ENCODE peak calls at places on chromosomes 7 and 10, in four cellular contexts. D is transverse colon, G is K562, B is suprapubic skin. Q is an unnamed sample.

GRCh38 chr7:98329100-98329871 is 47.8 kb downstream of the BRI3 start:
- DNase-seq in B (no peak), G (peak), D (no peak), Q (no peak)

GRCh38 chr10:13637303-13637856 is 50.6 kb downstream of the PRPF18 start:
- DNase-seq in D (no peak), G (no peak), B (no peak), Q (no peak)

GRCh38 chr7:80316811-80317210 is 182.2 kb downstream of the GNAI1 start:
- DNase-seq in G (no peak), B (no peak), D (no peak), Q (no peak)

GRCh38 chr7:114851406-114852025 is 70.4 kb upstream of the MDFIC start:
- DNase-seq in G (no peak), B (no peak), D (no peak), Q (no peak)

GRCh38 chr10:109778993-109779392 is 144.3 kb downstream of the XPNPEP1 start:
- DNase-seq in B (no peak), D (no peak), G (no peak), Q (no peak)

GRCh38 chr7:12403287-12404181 is at the start of gene VWDE:
- DNase-seq in B (peak), D (peak), G (peak), Q (no peak)

GRCh38 chr7:106864298-106865081 is 592 bp upstream of the PIK3CG start:
- DNase-seq in G (no peak), B (no peak), D (no peak), Q (no peak)

GRCh38 chr10:42753507-42754154 is 29.0 kb upstream of the BMS1 start:
- DNase-seq in B (peak), G (peak), D (no peak), Q (no peak)

GRCh38 chr7:43480581-43480980 is 102.3 kb upstream of the STK17A start:
- DNase-seq in D (no peak), B (no peak), G (no peak), Q (no peak)

GRCh38 chr7:150997817-150998216 is 7.0 kb downstream of the NOS3 start:
- DNase-seq in B (no peak), D (no peak), G (no peak), Q (no peak)

GRCh38 chr10:76297787-76298281 is 866.4 kb downstream of the LRMDA start:
- DNase-seq in B (no peak), D (no peak), G (no peak), Q (no peak)

GRCh38 chr7:112416127-112416526 is 34.1 kb upstream of the IFRD1 start:
- DNase-seq in B (no peak), D (no peak), G (no peak), Q (no peak)

GRCh38 chr10:26334232-26334931 is 103.8 kb upstream of the APBB1IP start:
- DNase-seq in G (no peak), D (no peak), B (no peak), Q (no peak)

GRCh38 chr7:37732253-37732652 is 48.7 kb downstream of the GPR141 start:
- DNase-seq in B (no peak), D (peak), G (peak), Q (no peak)

GRCh38 chr10:51657481-51657880 is 41.9 kb downstream of the CSTF2T start:
- DNase-seq in B (no peak), G (no peak), D (no peak), Q (no peak)

GRCh38 chr10:76732306-76732705 is 905.3 kb downstream of the KCNMA1 start:
- DNase-seq in D (no peak), B (no peak), G (no peak), Q (no peak)

GRCh38 chr10:114683593-114683992 is 25.5 kb upstream of the ABLIM1 start:
- DNase-seq in D (no peak), G (no peak), B (no peak), Q (no peak)

GRCh38 chr10:76874151-76874550 is 763.5 kb downstream of the KCNMA1 start:
- DNase-seq in G (no peak), B (peak), D (no peak), Q (no peak)

GRCh38 chr10:68082815-68083395 is 7.8 kb upstream of the HERC4 start:
- DNase-seq in D (no peak), G (no peak), B (no peak), Q (no peak)

DNA sequence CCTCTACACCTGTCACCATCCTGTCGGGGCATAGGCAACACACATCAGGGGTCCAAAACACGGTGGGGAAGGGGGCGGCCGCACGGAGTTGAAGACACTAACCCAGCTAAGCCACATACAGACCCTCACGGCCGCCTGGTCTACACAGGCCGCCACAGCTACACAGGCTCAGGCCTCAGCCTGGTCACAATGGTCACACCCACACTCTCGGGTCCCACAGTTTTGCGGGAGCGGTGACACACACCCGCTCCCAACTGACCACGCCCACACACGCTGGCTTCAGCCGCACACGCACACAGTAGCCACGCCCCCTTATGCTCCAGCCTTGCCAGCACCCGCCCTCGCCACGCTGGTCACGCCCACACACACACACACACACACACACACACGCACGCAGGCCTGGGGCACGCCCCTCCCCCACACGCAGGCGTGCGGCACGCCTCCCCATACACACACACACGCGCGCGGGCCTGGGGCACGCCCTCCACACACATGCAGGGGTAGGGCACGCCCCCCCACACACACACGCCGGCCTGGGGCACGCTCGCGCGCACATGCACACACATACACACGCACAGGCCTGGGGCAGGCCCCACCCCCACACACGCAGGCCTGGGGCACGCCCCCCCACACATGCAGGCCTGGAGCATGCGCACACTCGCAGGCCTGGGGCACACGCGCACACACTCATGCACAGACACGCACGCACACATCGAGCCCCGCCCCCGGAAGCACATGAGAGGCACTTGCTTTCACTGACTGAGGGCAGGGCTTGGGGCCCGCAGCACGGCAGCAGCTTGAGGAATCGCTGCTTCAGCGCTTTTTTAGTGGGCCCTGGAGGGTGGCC is 12.3 kb upstream of the OGA start:
- DNase-seq in D (peak), B (peak), G (peak), Q (peak)
- TF ChIP-seq EP300 in D (no peak), B (no peak), G (no peak), Q (no peak)

GRCh38 chr10:32346551-32347362 is at the start of gene EPC1:
- DNase-seq in D (peak), B (peak), G (peak), Q (peak)
- TF ChIP-seq EP300 in D (no peak), B (no peak), G (no peak), Q (no peak)

GRCh38 chr10:103413540-103413939 is 17.1 kb downstream of the PDCD11 start:
- DNase-seq in G (no peak), D (no peak), B (no peak), Q (no peak)
- TF ChIP-seq EP300 in G (no peak), D (no peak), B (no peak), Q (no peak)

DNA sequence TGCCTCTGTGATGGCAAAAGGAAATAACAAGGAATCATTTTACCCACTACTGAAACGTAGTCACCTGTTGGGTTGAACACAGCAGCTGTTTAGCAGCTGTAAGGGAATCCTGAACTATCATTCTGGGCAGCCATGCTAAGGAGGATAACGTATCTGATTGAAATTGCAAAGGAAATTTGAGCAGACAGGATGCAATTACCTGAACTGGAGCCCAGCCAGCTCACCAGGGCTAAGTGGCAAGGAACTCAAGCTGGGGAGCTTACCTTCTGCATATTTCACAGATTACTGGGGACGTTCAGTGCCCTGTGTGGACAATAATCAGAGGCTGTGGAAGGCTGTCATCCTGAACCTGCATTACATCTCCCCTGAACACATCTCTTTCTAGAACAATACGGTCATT is 650.5 kb downstream of the SORCS3 start:
- DNase-seq in D (no peak), G (no peak), B (no peak), Q (no peak)
- TF ChIP-seq EP300 in D (no peak), G (no peak), B (no peak), Q (no peak)

DNA sequence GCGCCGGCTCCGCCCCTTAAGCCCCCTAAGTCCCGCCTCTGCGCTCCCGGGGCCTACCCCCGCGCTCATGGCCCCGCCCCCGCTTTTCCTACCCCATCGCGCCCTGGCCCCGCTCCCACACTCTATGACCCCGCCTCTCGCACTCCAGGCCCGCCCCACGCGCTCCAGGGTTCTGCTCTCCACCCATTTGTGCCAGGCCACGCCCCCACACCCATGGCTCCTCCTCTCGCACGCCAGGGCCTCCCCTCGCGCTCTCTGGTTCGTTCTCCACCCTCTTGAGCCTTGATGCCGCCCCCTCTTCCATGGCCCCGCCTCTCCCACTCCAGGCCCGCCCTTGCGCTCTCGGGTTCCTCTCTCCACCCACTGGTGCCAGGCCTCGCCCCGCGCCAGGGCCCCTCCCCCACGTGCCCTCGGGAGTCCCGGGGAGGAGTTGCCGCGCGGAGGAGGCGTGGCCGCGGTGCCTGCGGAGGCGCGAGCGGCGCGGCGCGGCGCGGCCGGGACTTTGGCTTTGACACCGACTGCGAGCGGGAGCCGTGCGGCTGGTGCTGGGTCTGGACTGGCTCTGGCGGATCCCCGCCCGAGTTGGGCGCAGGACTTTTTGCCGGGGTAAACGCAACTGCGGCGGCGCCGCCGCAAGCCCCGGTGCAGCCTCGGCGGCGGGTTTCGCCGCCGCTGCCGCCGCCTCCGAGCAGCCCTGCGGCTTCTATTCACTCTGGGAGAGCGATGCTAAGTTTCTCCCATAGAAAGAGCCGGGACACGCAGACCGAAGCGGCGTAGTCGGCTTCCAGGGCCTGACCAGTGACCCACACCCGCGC is at the start of gene EEPD1:
- DNase-seq in B (peak), D (peak), G (peak), Q (peak)
- TF ChIP-seq EP300 in B (no peak), D (no peak), G (no peak), Q (no peak)

GRCh38 chr10:34520084-34520483 is 295.0 kb downstream of the PARD3 start:
- DNase-seq in B (no peak), D (no peak), G (no peak), Q (no peak)
- TF ChIP-seq EP300 in B (no peak), D (no peak), G (no peak), Q (no peak)

GRCh38 chr7:92645531-92646061 is 55.4 kb upstream of the FAM133B start:
- DNase-seq in B (no peak), G (no peak), D (peak), Q (no peak)
- TF ChIP-seq EP300 in B (no peak), G (no peak), D (peak), Q (no peak)

DNA sequence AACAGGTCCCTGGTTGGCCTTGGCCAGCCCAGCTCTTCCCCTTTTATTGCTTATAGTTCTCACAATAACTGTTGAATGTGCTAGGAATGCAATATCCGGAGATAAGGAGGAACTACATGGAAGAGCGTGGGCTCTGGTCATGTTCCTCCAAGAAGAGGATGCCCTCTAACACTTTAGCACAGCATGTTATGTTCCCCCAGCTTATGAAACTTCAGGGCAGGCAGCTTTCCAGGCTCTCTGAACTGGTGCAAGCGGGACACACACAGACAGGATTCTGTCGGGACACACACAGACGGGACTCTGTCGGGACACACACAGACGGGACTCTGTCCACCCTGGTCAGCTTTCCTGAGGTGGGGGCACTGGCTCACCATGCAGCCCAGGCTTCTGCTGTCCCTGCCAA is 141.6 kb downstream of the PKD1L1 start:
- DNase-seq in D (no peak), B (no peak), G (no peak), Q (peak)
- TF ChIP-seq EP300 in D (no peak), B (no peak), G (no peak), Q (no peak)

DNA sequence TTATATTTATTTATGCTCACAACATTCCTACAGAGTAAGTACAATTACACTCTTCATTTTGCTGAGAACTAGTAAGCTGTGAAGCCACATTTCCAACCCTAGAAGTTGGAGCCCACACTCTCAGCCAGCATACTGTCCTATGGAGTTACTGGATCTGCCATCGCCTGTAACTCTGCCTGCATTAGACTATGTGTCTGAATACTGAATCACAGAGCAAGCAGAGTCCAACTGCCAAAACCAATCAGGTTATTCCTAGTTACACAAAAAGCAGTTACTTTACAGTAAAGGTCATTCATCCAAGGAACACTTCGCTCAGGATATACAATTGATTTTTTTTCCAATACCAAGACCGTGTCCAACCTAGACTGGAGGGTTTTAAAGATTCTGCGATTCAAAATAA is 21.5 kb downstream of the CTAGE6 start:
- DNase-seq in B (no peak), D (no peak), G (no peak), Q (no peak)
- TF ChIP-seq EP300 in B (no peak), D (no peak), G (no peak), Q (no peak)

DNA sequence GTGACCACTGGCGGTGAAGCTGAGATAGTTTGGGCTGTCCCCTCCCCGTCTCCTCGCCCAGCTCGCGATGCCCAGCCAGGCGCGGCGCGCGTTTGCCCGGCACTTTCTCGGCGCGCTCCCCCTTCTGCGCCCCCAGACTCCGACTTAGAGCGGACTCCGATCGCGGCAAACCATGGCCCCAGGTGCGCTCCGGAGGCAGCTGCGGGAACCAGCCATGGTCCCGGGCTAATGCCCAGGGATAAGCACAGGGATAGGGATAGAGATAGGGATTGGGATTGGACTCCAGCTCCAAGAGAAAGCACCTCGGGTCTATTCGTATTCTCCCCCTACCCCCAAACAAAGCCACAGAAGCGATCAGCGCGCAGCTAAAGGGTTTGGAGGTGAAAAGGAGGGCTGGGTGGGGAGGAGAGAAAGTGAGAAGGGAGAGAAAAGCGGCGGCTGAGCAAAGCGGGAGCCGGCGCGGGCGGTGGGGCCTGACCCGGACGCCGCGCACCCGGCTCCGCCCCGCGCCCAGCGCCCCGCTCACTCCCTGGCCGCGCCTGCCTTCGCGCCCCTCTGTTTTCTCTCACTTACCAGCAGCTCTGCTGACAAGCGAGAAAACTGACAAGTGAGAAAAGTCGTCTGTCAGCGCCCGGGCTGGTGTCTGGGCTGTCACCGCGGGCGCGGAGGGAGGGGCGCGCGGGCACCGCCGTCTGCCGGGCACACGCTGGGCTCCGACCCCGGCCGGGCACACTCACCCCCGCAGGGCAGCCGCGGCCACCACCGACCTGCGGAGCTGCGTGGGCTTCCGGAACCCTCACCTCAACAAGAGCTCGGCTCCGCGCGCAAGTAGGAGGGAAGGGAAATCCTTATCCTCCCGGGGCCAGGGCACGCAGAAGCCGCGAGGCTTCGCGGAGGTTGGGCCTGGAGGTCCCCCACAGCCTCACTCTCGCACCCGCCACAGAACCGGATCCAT is at the start of gene PDE1C:
- DNase-seq in B (no peak), G (no peak), D (no peak), Q (no peak)
- TF ChIP-seq EP300 in B (no peak), G (no peak), D (no peak), Q (no peak)